ENCODE peak calls at places on chromosomes 12 and 14, in ten cellular contexts. One of them, this sample, is unnamed.

GRCh38 chr14:92613008-92613658 is 99.6 kb downstream of the RIN3 start:
- DNase-seq in RPMI8226: peak
- DNase-seq in coronary artery: no peak
- DNase-seq in germinal center: peak
- DNase-seq in stimulated activated CD4-positive, alpha-beta T cell treated with anti-CD3 and anti-CD28 coated beads, TNF-alpha, amount 100 ng/mL, for 24 hours: peak
- DNase-seq in T-helper 17 cell: peak
- DNase-seq in LHCN-M2: no peak
- DNase-seq in fibroblast of the aortic adventitia: no peak
- DNase-seq in D341Med: peak
- DNase-seq in NCI-H2029: no peak
- DNase-seq in this sample: peak

GRCh38 chr14:69002069-69002468 is 23.0 kb upstream of the ACTN1 start:
- DNase-seq in LHCN-M2: peak
- DNase-seq in stimulated activated CD4-positive, alpha-beta T cell treated with anti-CD3 and anti-CD28 coated beads, TNF-alpha, amount 100 ng/mL, for 24 hours: no peak
- DNase-seq in coronary artery: no peak
- DNase-seq in NCI-H2029: no peak
- DNase-seq in T-helper 17 cell: no peak
- DNase-seq in D341Med: no peak
- DNase-seq in germinal center: no peak
- DNase-seq in RPMI8226: no peak
- DNase-seq in fibroblast of the aortic adventitia: peak
- DNase-seq in this sample: no peak

GRCh38 chr12:94874986-94875312 is 128.5 kb downstream of the NDUFA12 start:
- DNase-seq in fibroblast of the aortic adventitia: no peak
- DNase-seq in coronary artery: no peak
- DNase-seq in T-helper 17 cell: no peak
- DNase-seq in NCI-H2029: peak
- DNase-seq in LHCN-M2: no peak
- DNase-seq in germinal center: no peak
- DNase-seq in stimulated activated CD4-positive, alpha-beta T cell treated with anti-CD3 and anti-CD28 coated beads, TNF-alpha, amount 100 ng/mL, for 24 hours: no peak
- DNase-seq in D341Med: no peak
- DNase-seq in RPMI8226: no peak
- DNase-seq in this sample: no peak

GRCh38 chr14:90336985-90337384 is 5.2 kb upstream of the NRDE2 start:
- DNase-seq in germinal center: no peak
- DNase-seq in T-helper 17 cell: no peak
- DNase-seq in coronary artery: no peak
- DNase-seq in LHCN-M2: no peak
- DNase-seq in RPMI8226: no peak
- DNase-seq in fibroblast of the aortic adventitia: no peak
- DNase-seq in stimulated activated CD4-positive, alpha-beta T cell treated with anti-CD3 and anti-CD28 coated beads, TNF-alpha, amount 100 ng/mL, for 24 hours: no peak
- DNase-seq in D341Med: no peak
- DNase-seq in NCI-H2029: no peak
- DNase-seq in this sample: no peak

GRCh38 chr12:9813821-9814798 is 13.2 kb upstream of the KLRF1 start:
- DNase-seq in fibroblast of the aortic adventitia: peak
- DNase-seq in coronary artery: peak
- DNase-seq in germinal center: peak
- DNase-seq in D341Med: peak
- DNase-seq in LHCN-M2: peak
- DNase-seq in stimulated activated CD4-positive, alpha-beta T cell treated with anti-CD3 and anti-CD28 coated beads, TNF-alpha, amount 100 ng/mL, for 24 hours: peak
- DNase-seq in RPMI8226: peak
- DNase-seq in NCI-H2029: no peak
- DNase-seq in T-helper 17 cell: peak
- DNase-seq in this sample: peak

GRCh38 chr12:70080577-70080976 is 162.7 kb upstream of the CNOT2 start:
- DNase-seq in fibroblast of the aortic adventitia: no peak
- DNase-seq in stimulated activated CD4-positive, alpha-beta T cell treated with anti-CD3 and anti-CD28 coated beads, TNF-alpha, amount 100 ng/mL, for 24 hours: no peak
- DNase-seq in NCI-H2029: no peak
- DNase-seq in T-helper 17 cell: no peak
- DNase-seq in D341Med: no peak
- DNase-seq in germinal center: peak
- DNase-seq in coronary artery: no peak
- DNase-seq in RPMI8226: no peak
- DNase-seq in LHCN-M2: no peak
- DNase-seq in this sample: no peak

GRCh38 chr12:21891763-21892217 is 49.4 kb downstream of the ABCC9 start:
- DNase-seq in LHCN-M2: no peak
- DNase-seq in D341Med: no peak
- DNase-seq in NCI-H2029: no peak
- DNase-seq in stimulated activated CD4-positive, alpha-beta T cell treated with anti-CD3 and anti-CD28 coated beads, TNF-alpha, amount 100 ng/mL, for 24 hours: no peak
- DNase-seq in fibroblast of the aortic adventitia: peak
- DNase-seq in T-helper 17 cell: no peak
- DNase-seq in germinal center: no peak
- DNase-seq in coronary artery: no peak
- DNase-seq in RPMI8226: no peak
- DNase-seq in this sample: no peak

GRCh38 chr12:68623059-68623458 is 12.4 kb downstream of the RAP1B start:
- DNase-seq in T-helper 17 cell: no peak
- DNase-seq in D341Med: no peak
- DNase-seq in coronary artery: no peak
- DNase-seq in RPMI8226: no peak
- DNase-seq in LHCN-M2: no peak
- DNase-seq in stimulated activated CD4-positive, alpha-beta T cell treated with anti-CD3 and anti-CD28 coated beads, TNF-alpha, amount 100 ng/mL, for 24 hours: no peak
- DNase-seq in NCI-H2029: no peak
- DNase-seq in germinal center: no peak
- DNase-seq in fibroblast of the aortic adventitia: no peak
- DNase-seq in this sample: no peak

GRCh38 chr12:116803018-116803736 is 65.1 kb downstream of the RNFT2 start:
- DNase-seq in fibroblast of the aortic adventitia: no peak
- DNase-seq in RPMI8226: peak
- DNase-seq in D341Med: no peak
- DNase-seq in germinal center: peak
- DNase-seq in stimulated activated CD4-positive, alpha-beta T cell treated with anti-CD3 and anti-CD28 coated beads, TNF-alpha, amount 100 ng/mL, for 24 hours: no peak
- DNase-seq in LHCN-M2: no peak
- DNase-seq in NCI-H2029: no peak
- DNase-seq in coronary artery: no peak
- DNase-seq in T-helper 17 cell: no peak
- DNase-seq in this sample: no peak

GRCh38 chr12:30942936-30943335 is 16.4 kb downstream of the TSPAN11 start:
- DNase-seq in coronary artery: no peak
- DNase-seq in fibroblast of the aortic adventitia: no peak
- DNase-seq in T-helper 17 cell: no peak
- DNase-seq in D341Med: no peak
- DNase-seq in stimulated activated CD4-positive, alpha-beta T cell treated with anti-CD3 and anti-CD28 coated beads, TNF-alpha, amount 100 ng/mL, for 24 hours: no peak
- DNase-seq in RPMI8226: no peak
- DNase-seq in NCI-H2029: no peak
- DNase-seq in LHCN-M2: no peak
- DNase-seq in germinal center: no peak
- DNase-seq in this sample: no peak

GRCh38 chr12:49784756-49785409 is 43.3 kb downstream of the NCKAP5L start:
- DNase-seq in germinal center: no peak
- DNase-seq in D341Med: no peak
- DNase-seq in coronary artery: no peak
- DNase-seq in NCI-H2029: no peak
- DNase-seq in stimulated activated CD4-positive, alpha-beta T cell treated with anti-CD3 and anti-CD28 coated beads, TNF-alpha, amount 100 ng/mL, for 24 hours: no peak
- DNase-seq in RPMI8226: no peak
- DNase-seq in LHCN-M2: peak
- DNase-seq in fibroblast of the aortic adventitia: peak
- DNase-seq in T-helper 17 cell: no peak
- DNase-seq in this sample: no peak

GRCh38 chr12:41962171-41962572 is 182.5 kb downstream of the GXYLT1 start:
- DNase-seq in fibroblast of the aortic adventitia: no peak
- DNase-seq in RPMI8226: no peak
- DNase-seq in D341Med: no peak
- DNase-seq in coronary artery: no peak
- DNase-seq in T-helper 17 cell: no peak
- DNase-seq in NCI-H2029: peak
- DNase-seq in LHCN-M2: no peak
- DNase-seq in germinal center: no peak
- DNase-seq in stimulated activated CD4-positive, alpha-beta T cell treated with anti-CD3 and anti-CD28 coated beads, TNF-alpha, amount 100 ng/mL, for 24 hours: no peak
- DNase-seq in this sample: no peak

GRCh38 chr14:103207404-103208072 is 84.3 kb downstream of the TNFAIP2 start:
- DNase-seq in LHCN-M2: no peak
- DNase-seq in fibroblast of the aortic adventitia: peak
- DNase-seq in coronary artery: no peak
- DNase-seq in NCI-H2029: no peak
- DNase-seq in germinal center: no peak
- DNase-seq in stimulated activated CD4-positive, alpha-beta T cell treated with anti-CD3 and anti-CD28 coated beads, TNF-alpha, amount 100 ng/mL, for 24 hours: no peak
- DNase-seq in RPMI8226: no peak
- DNase-seq in D341Med: no peak
- DNase-seq in T-helper 17 cell: no peak
- DNase-seq in this sample: no peak

GRCh38 chr14:104700747-104701215 is 11.4 kb downstream of the INF2 start:
- DNase-seq in RPMI8226: no peak
- DNase-seq in coronary artery: no peak
- DNase-seq in LHCN-M2: no peak
- DNase-seq in stimulated activated CD4-positive, alpha-beta T cell treated with anti-CD3 and anti-CD28 coated beads, TNF-alpha, amount 100 ng/mL, for 24 hours: no peak
- DNase-seq in germinal center: no peak
- DNase-seq in D341Med: no peak
- DNase-seq in fibroblast of the aortic adventitia: no peak
- DNase-seq in NCI-H2029: no peak
- DNase-seq in T-helper 17 cell: no peak
- DNase-seq in this sample: no peak

GRCh38 chr14:58740584-58740983 is 102.8 kb downstream of the DACT1 start:
- DNase-seq in NCI-H2029: no peak
- DNase-seq in LHCN-M2: no peak
- DNase-seq in RPMI8226: no peak
- DNase-seq in stimulated activated CD4-positive, alpha-beta T cell treated with anti-CD3 and anti-CD28 coated beads, TNF-alpha, amount 100 ng/mL, for 24 hours: no peak
- DNase-seq in T-helper 17 cell: no peak
- DNase-seq in germinal center: no peak
- DNase-seq in D341Med: no peak
- DNase-seq in coronary artery: no peak
- DNase-seq in fibroblast of the aortic adventitia: no peak
- DNase-seq in this sample: no peak

GRCh38 chr12:99611590-99611989 is 36.0 kb upstream of the GARIN6 start:
- DNase-seq in coronary artery: no peak
- DNase-seq in D341Med: no peak
- DNase-seq in NCI-H2029: no peak
- DNase-seq in RPMI8226: no peak
- DNase-seq in germinal center: no peak
- DNase-seq in T-helper 17 cell: no peak
- DNase-seq in stimulated activated CD4-positive, alpha-beta T cell treated with anti-CD3 and anti-CD28 coated beads, TNF-alpha, amount 100 ng/mL, for 24 hours: no peak
- DNase-seq in LHCN-M2: no peak
- DNase-seq in fibroblast of the aortic adventitia: no peak
- DNase-seq in this sample: no peak

GRCh38 chr12:88185988-88186387 is 43.9 kb downstream of the TMTC3 start:
- DNase-seq in NCI-H2029: peak
- DNase-seq in RPMI8226: no peak
- DNase-seq in fibroblast of the aortic adventitia: peak
- DNase-seq in D341Med: no peak
- DNase-seq in stimulated activated CD4-positive, alpha-beta T cell treated with anti-CD3 and anti-CD28 coated beads, TNF-alpha, amount 100 ng/mL, for 24 hours: no peak
- DNase-seq in germinal center: no peak
- DNase-seq in coronary artery: no peak
- DNase-seq in LHCN-M2: peak
- DNase-seq in T-helper 17 cell: no peak
- DNase-seq in this sample: no peak

GRCh38 chr12:116390656-116391335 is 113.3 kb upstream of the MED13L start:
- DNase-seq in D341Med: no peak
- DNase-seq in stimulated activated CD4-positive, alpha-beta T cell treated with anti-CD3 and anti-CD28 coated beads, TNF-alpha, amount 100 ng/mL, for 24 hours: no peak
- DNase-seq in germinal center: no peak
- DNase-seq in NCI-H2029: no peak
- DNase-seq in RPMI8226: no peak
- DNase-seq in T-helper 17 cell: no peak
- DNase-seq in fibroblast of the aortic adventitia: no peak
- DNase-seq in coronary artery: no peak
- DNase-seq in LHCN-M2: no peak
- DNase-seq in this sample: no peak

GRCh38 chr12:25583545-25583944 is 30.5 kb upstream of the LMNTD1 start:
- DNase-seq in RPMI8226: no peak
- DNase-seq in NCI-H2029: no peak
- DNase-seq in T-helper 17 cell: no peak
- DNase-seq in germinal center: no peak
- DNase-seq in LHCN-M2: peak
- DNase-seq in stimulated activated CD4-positive, alpha-beta T cell treated with anti-CD3 and anti-CD28 coated beads, TNF-alpha, amount 100 ng/mL, for 24 hours: no peak
- DNase-seq in coronary artery: no peak
- DNase-seq in fibroblast of the aortic adventitia: peak
- DNase-seq in D341Med: peak
- DNase-seq in this sample: no peak

GRCh38 chr12:55728185-55728931 is 451 bp downstream of the CD63 start:
- DNase-seq in NCI-H2029: peak
- DNase-seq in fibroblast of the aortic adventitia: peak
- DNase-seq in coronary artery: no peak
- DNase-seq in LHCN-M2: peak
- DNase-seq in D341Med: peak
- DNase-seq in T-helper 17 cell: no peak
- DNase-seq in stimulated activated CD4-positive, alpha-beta T cell treated with anti-CD3 and anti-CD28 coated beads, TNF-alpha, amount 100 ng/mL, for 24 hours: no peak
- DNase-seq in germinal center: peak
- DNase-seq in RPMI8226: peak
- DNase-seq in this sample: peak

GRCh38 chr14:50943943-50944646 is at the start of gene PYGL:
- DNase-seq in D341Med: peak
- DNase-seq in T-helper 17 cell: no peak
- DNase-seq in NCI-H2029: peak
- DNase-seq in LHCN-M2: peak
- DNase-seq in coronary artery: peak
- DNase-seq in fibroblast of the aortic adventitia: peak
- DNase-seq in germinal center: peak
- DNase-seq in RPMI8226: peak
- DNase-seq in stimulated activated CD4-positive, alpha-beta T cell treated with anti-CD3 and anti-CD28 coated beads, TNF-alpha, amount 100 ng/mL, for 24 hours: peak
- DNase-seq in this sample: peak

GRCh38 chr14:103207038-103207403 is 83.8 kb downstream of the TNFAIP2 start:
- DNase-seq in coronary artery: peak
- DNase-seq in stimulated activated CD4-positive, alpha-beta T cell treated with anti-CD3 and anti-CD28 coated beads, TNF-alpha, amount 100 ng/mL, for 24 hours: no peak
- DNase-seq in T-helper 17 cell: no peak
- DNase-seq in germinal center: no peak
- DNase-seq in LHCN-M2: no peak
- DNase-seq in RPMI8226: no peak
- DNase-seq in D341Med: no peak
- DNase-seq in NCI-H2029: no peak
- DNase-seq in fibroblast of the aortic adventitia: peak
- DNase-seq in this sample: peak

GRCh38 chr12:45214739-45215418 is 1.0 kb upstream of the ANO6 start:
- DNase-seq in germinal center: no peak
- DNase-seq in D341Med: no peak
- DNase-seq in LHCN-M2: peak
- DNase-seq in stimulated activated CD4-positive, alpha-beta T cell treated with anti-CD3 and anti-CD28 coated beads, TNF-alpha, amount 100 ng/mL, for 24 hours: no peak
- DNase-seq in fibroblast of the aortic adventitia: peak
- DNase-seq in NCI-H2029: no peak
- DNase-seq in coronary artery: no peak
- DNase-seq in RPMI8226: no peak
- DNase-seq in T-helper 17 cell: no peak
- DNase-seq in this sample: no peak

GRCh38 chr14:92400579-92401444 is 77.8 kb downstream of the SLC24A4 start:
- DNase-seq in RPMI8226: peak
- DNase-seq in D341Med: no peak
- DNase-seq in T-helper 17 cell: no peak
- DNase-seq in stimulated activated CD4-positive, alpha-beta T cell treated with anti-CD3 and anti-CD28 coated beads, TNF-alpha, amount 100 ng/mL, for 24 hours: no peak
- DNase-seq in fibroblast of the aortic adventitia: no peak
- DNase-seq in LHCN-M2: no peak
- DNase-seq in germinal center: peak
- DNase-seq in coronary artery: no peak
- DNase-seq in NCI-H2029: no peak
- DNase-seq in this sample: no peak